ENCODE peak calls at places on chromosomes 5 and 9, in six cellular contexts. One of them, this sample, is unnamed. For H3K4me1, the result is how much of the 10 kb centered on the place peaks cover.

GRCh38 chr5:62432618-62433064 is 20.1 kb downstream of the IPO11 start:
- DNase-seq in fibroblast of lung: no peak
- DNase-seq in PC-3: no peak
- DNase-seq in MM.1S: no peak
- DNase-seq in IMR-90: no peak
- DNase-seq in astrocyte: no peak
- DNase-seq in this sample: no peak

GRCh38 chr9:110050925-110051355 is 157.0 kb downstream of the C9orf152 start:
- DNase-seq in IMR-90: peak
- DNase-seq in astrocyte: peak
- DNase-seq in fibroblast of lung: peak
- DNase-seq in MM.1S: peak
- DNase-seq in PC-3: peak
- DNase-seq in this sample: no peak

GRCh38 chr9:14560194-14560593 is 133.0 kb downstream of the ZDHHC21 start:
- DNase-seq in astrocyte: no peak
- DNase-seq in MM.1S: peak
- DNase-seq in IMR-90: no peak
- DNase-seq in fibroblast of lung: no peak
- DNase-seq in PC-3: no peak
- DNase-seq in this sample: no peak

GRCh38 chr5:573976-574375 is 38.2 kb upstream of the CEP72 start:
- DNase-seq in fibroblast of lung: no peak
- DNase-seq in astrocyte: no peak
- DNase-seq in PC-3: no peak
- DNase-seq in MM.1S: no peak
- DNase-seq in IMR-90: no peak
- DNase-seq in this sample: no peak

GRCh38 chr9:125758986-125759811 is 12.0 kb downstream of the PBX3 start:
- DNase-seq in astrocyte: no peak
- DNase-seq in MM.1S: no peak
- DNase-seq in fibroblast of lung: peak
- DNase-seq in PC-3: peak
- DNase-seq in IMR-90: no peak
- DNase-seq in this sample: no peak

GRCh38 chr5:99169309-99169708 is 240.5 kb upstream of the CHD1 start:
- DNase-seq in PC-3: peak
- DNase-seq in MM.1S: no peak
- DNase-seq in IMR-90: no peak
- DNase-seq in fibroblast of lung: peak
- DNase-seq in astrocyte: peak
- DNase-seq in this sample: no peak

GRCh38 chr9:71929223-71929622 is 17.8 kb downstream of the C9orf85 start:
- DNase-seq in fibroblast of lung: peak
- DNase-seq in PC-3: peak
- DNase-seq in astrocyte: peak
- DNase-seq in IMR-90: peak
- DNase-seq in MM.1S: no peak
- DNase-seq in this sample: no peak

GRCh38 chr5:39779836-39780235 is 355.1 kb upstream of the DAB2 start:
- DNase-seq in PC-3: no peak
- DNase-seq in astrocyte: peak
- DNase-seq in MM.1S: no peak
- DNase-seq in IMR-90: no peak
- DNase-seq in fibroblast of lung: peak
- DNase-seq in this sample: no peak

DNA sequence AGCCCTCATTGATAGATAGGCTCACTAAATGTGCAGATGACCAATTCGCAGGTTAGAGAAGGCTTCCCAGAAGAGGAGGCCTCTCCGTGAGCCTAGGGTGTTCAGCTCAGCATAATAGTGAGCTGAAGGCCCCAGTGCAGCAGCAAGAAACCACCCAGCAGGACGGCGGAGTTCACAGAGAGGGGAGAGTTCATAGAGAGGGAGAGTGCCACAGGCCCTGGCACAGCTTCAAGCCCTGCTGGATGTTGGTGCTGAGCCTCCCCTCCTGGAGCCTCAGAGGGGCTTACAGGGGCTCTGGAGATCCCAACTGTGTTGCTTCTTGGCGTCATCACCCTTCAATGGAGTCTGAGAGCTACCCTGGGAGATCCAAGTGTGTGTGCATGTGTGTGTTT is 2.1 kb downstream of the SLC22A5 start:
- DNase-seq in astrocyte: no peak
- DNase-seq in fibroblast of lung: no peak
- DNase-seq in MM.1S: no peak
- DNase-seq in PC-3: no peak
- DNase-seq in IMR-90: no peak
- DNase-seq in this sample: no peak
- H3K9ac ChIP-seq in astrocyte: no peak
- H3K9ac ChIP-seq in fibroblast of lung: no peak
- H3K9ac ChIP-seq in MM.1S: no peak
- H3K9ac ChIP-seq in PC-3: no peak
- H3K9ac ChIP-seq in IMR-90: no peak
- H3K9ac ChIP-seq in this sample: peak

DNA sequence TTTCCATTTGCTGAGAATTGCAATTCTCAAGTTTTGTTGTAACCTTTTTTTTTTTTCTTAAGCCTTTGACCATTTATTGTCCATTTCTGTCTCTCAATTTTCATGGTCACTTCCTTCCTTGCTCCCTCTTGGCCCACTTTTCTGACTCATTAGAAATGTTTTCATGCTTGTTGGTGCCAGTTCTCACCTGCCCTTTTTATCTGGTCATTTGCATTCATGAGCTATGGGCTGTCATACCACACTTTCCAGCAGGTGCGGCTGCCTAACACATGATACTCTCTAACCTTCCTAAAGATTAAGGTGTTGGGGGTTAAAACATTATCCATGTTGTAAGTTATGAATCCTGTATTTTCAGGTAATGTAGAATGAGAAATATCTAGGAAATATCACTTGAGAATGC is 150.5 kb upstream of the TLX3 start:
- DNase-seq in MM.1S: no peak
- DNase-seq in IMR-90: no peak
- DNase-seq in astrocyte: no peak
- DNase-seq in fibroblast of lung: no peak
- DNase-seq in PC-3: no peak
- DNase-seq in this sample: no peak
- H3K4me1 ChIP-seq in MM.1S: under half
- H3K4me1 ChIP-seq in IMR-90: under half
- H3K4me1 ChIP-seq in astrocyte: under half
- H3K4me1 ChIP-seq in fibroblast of lung: under half
- H3K4me1 ChIP-seq in PC-3: under half
- H3K4me1 ChIP-seq in this sample: under half

GRCh38 chr5:179668404-179668803 is 12.4 kb downstream of the CBY3 start:
- DNase-seq in astrocyte: no peak
- DNase-seq in MM.1S: peak
- DNase-seq in PC-3: peak
- DNase-seq in fibroblast of lung: peak
- DNase-seq in IMR-90: peak
- DNase-seq in this sample: peak
- TF ChIP-seq CTCF in astrocyte: peak
- TF ChIP-seq CTCF in MM.1S: peak
- TF ChIP-seq CTCF in PC-3: peak
- TF ChIP-seq CTCF in fibroblast of lung: peak
- TF ChIP-seq CTCF in IMR-90: peak
- TF ChIP-seq CTCF in this sample: peak

DNA sequence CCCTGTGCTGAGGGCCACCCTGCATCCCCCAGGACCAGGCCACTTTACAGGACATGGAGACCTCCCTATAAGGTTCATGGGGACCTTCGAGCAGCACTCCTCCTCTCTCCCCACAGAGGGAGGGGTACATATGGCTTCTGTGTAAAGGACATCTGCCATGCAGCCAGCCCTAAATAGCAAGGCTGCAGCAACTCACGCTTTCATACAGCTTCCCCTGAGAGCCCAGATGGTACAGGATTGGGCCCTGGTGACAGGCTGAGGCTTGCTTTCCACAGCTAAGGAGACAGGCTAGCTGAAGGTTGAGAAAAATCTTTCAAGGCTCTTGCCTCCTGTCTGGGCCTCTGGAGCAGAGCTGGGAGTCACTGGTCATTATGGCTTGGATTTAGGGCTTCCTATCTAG is 147.0 kb upstream of the ZNF366 start:
- DNase-seq in fibroblast of lung: no peak
- DNase-seq in PC-3: no peak
- DNase-seq in IMR-90: no peak
- DNase-seq in MM.1S: no peak
- DNase-seq in astrocyte: no peak
- DNase-seq in this sample: no peak
- H3K9ac ChIP-seq in fibroblast of lung: no peak
- H3K9ac ChIP-seq in PC-3: no peak
- H3K9ac ChIP-seq in IMR-90: no peak
- H3K9ac ChIP-seq in MM.1S: no peak
- H3K9ac ChIP-seq in astrocyte: no peak
- H3K9ac ChIP-seq in this sample: no peak

GRCh38 chr5:151024894-151025606 is 4.7 kb downstream of the GPX3 start:
- DNase-seq in astrocyte: no peak
- DNase-seq in MM.1S: no peak
- DNase-seq in fibroblast of lung: no peak
- DNase-seq in IMR-90: no peak
- DNase-seq in PC-3: no peak
- DNase-seq in this sample: no peak
- H3K4me1 ChIP-seq in astrocyte: under half
- H3K4me1 ChIP-seq in MM.1S: under half
- H3K4me1 ChIP-seq in fibroblast of lung: under half
- H3K4me1 ChIP-seq in IMR-90: under half
- H3K4me1 ChIP-seq in PC-3: under half
- H3K4me1 ChIP-seq in this sample: under half

GRCh38 chr9:19517202-19517942 is 108.6 kb downstream of the ACER2 start:
- DNase-seq in MM.1S: peak
- DNase-seq in PC-3: peak
- DNase-seq in astrocyte: no peak
- DNase-seq in IMR-90: no peak
- DNase-seq in fibroblast of lung: no peak
- DNase-seq in this sample: no peak
- TF ChIP-seq CTCF in MM.1S: peak
- TF ChIP-seq CTCF in PC-3: peak
- TF ChIP-seq CTCF in astrocyte: no peak
- TF ChIP-seq CTCF in IMR-90: peak
- TF ChIP-seq CTCF in fibroblast of lung: peak
- TF ChIP-seq CTCF in this sample: no peak

GRCh38 chr5:139711852-139712171 is 63.7 kb downstream of the CXXC5 start:
- DNase-seq in astrocyte: no peak
- DNase-seq in PC-3: no peak
- DNase-seq in IMR-90: no peak
- DNase-seq in fibroblast of lung: no peak
- DNase-seq in MM.1S: no peak
- DNase-seq in this sample: no peak
- H3K9ac ChIP-seq in astrocyte: peak
- H3K9ac ChIP-seq in PC-3: no peak
- H3K9ac ChIP-seq in IMR-90: no peak
- H3K9ac ChIP-seq in fibroblast of lung: no peak
- H3K9ac ChIP-seq in MM.1S: no peak
- H3K9ac ChIP-seq in this sample: peak

GRCh38 chr5:173499471-173500212 is 116.8 kb downstream of the BOD1 start:
- DNase-seq in MM.1S: no peak
- DNase-seq in PC-3: no peak
- DNase-seq in IMR-90: no peak
- DNase-seq in astrocyte: no peak
- DNase-seq in fibroblast of lung: no peak
- DNase-seq in this sample: no peak
- H3K4me1 ChIP-seq in MM.1S: under half
- H3K4me1 ChIP-seq in PC-3: under half
- H3K4me1 ChIP-seq in IMR-90: under half
- H3K4me1 ChIP-seq in astrocyte: under half
- H3K4me1 ChIP-seq in fibroblast of lung: under half
- H3K4me1 ChIP-seq in this sample: under half

DNA sequence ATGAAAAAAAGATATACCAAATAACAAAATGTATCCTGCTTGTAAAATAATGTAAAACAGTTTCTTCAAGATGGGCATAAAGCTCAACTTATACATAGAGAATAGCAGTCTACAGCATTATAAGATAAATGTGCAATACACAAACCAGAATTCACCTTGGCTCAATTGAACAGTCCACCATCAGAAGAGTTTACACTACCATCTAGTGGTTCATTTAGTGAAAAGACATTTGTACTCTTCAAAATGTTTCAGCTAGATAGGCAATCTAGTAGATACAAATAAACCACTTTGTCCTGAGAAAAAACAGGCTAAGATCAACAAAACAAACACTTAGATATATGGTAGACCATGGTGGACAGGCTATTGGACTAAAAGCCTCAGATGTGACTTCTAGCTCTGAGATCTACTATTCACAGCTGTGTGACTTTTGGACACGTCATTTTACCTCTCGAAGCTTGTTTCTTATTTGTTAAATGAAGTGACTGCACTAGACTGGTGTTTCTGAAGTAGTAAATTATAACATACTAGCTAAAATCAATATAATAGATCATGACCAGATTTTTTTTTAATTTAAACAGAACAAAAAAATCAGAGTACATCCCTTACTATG is 22.1 kb upstream of the TPD52L3 start:
- DNase-seq in IMR-90: peak
- DNase-seq in fibroblast of lung: peak
- DNase-seq in PC-3: peak
- DNase-seq in astrocyte: peak
- DNase-seq in MM.1S: peak
- DNase-seq in this sample: no peak
- TF ChIP-seq CTCF in IMR-90: peak
- TF ChIP-seq CTCF in fibroblast of lung: peak
- TF ChIP-seq CTCF in PC-3: peak
- TF ChIP-seq CTCF in astrocyte: peak
- TF ChIP-seq CTCF in MM.1S: peak
- TF ChIP-seq CTCF in this sample: peak

This sample was measured in colonic mucosa.